ENCODE peak calls at places on chromosomes 2 and 18, in eight cellular contexts. W is GM23338, L is fibroblast of pulmonary artery, N is Calu3, J is AG04449, X is cardiac muscle cell, D is heart left ventricle, E is lower leg skin. H is an unnamed sample.

GRCh38 chr2:238315031-238315595 is 5.2 kb upstream of the TRAF3IP1 start:
- DNase-seq in W (no peak), L (no peak), N (no peak), J (no peak), X (no peak), D (no peak), E (peak; percentile 71), H (no peak)

GRCh38 chr2:9965119-9965822 is 13.8 kb downstream of the GRHL1 start:
- DNase-seq in W (no peak), L (no peak), N (no peak), J (no peak), X (no peak), D (no peak), E (no peak), H (no peak)

GRCh38 chr2:193276988-193277387 is 1082.3 kb upstream of the TMEFF2 start:
- DNase-seq in W (no peak), L (no peak), N (no peak), J (no peak), X (no peak), D (no peak), E (no peak), H (no peak)

GRCh38 chr2:168030862-168031624 is 216.4 kb downstream of the STK39 start:
- DNase-seq in W (no peak), L (peak; percentile 47), N (no peak), J (peak; percentile 69), X (no peak), D (no peak), E (no peak), H (peak; percentile 18)

GRCh38 chr2:47087051-47087450 is 68.1 kb downstream of the STPG4 start:
- DNase-seq in W (no peak), L (no peak), N (no peak), J (no peak), X (no peak), D (no peak), E (no peak), H (no peak)

GRCh38 chr18:66646622-66647021 is 42.7 kb upstream of the CDH19 start:
- DNase-seq in W (no peak), L (peak; percentile 26), N (no peak), J (no peak), X (no peak), D (no peak), E (no peak), H (no peak)

GRCh38 chr2:43592443-43592842 is 3.4 kb downstream of the THADA start:
- DNase-seq in W (no peak), L (peak; percentile 21), N (no peak), J (peak; percentile 46), X (no peak), D (no peak), E (no peak), H (no peak)

GRCh38 chr2:216211141-216211540 is 102.0 kb downstream of the XRCC5 start:
- DNase-seq in W (no peak), L (no peak), N (no peak), J (no peak), X (no peak), D (no peak), E (no peak), H (no peak)

GRCh38 chr2:240818293-240818542 is 1.8 kb downstream of the KIF1A start:
- DNase-seq in W (no peak), L (no peak), N (no peak), J (no peak), X (no peak), D (no peak), E (peak; percentile 71), H (no peak)

GRCh38 chr2:235847576-235847975 is 320.6 kb downstream of the GBX2 start:
- DNase-seq in W (no peak), L (no peak), N (no peak), J (no peak), X (no peak), D (no peak), E (no peak), H (no peak)

GRCh38 chr2:7011376-7012083 is 94.3 kb downstream of the RNF144A start:
- DNase-seq in W (no peak), L (peak; percentile 94), N (no peak), J (peak; percentile 75), X (no peak), D (no peak), E (no peak), H (peak; percentile 68)

GRCh38 chr2:120852200-120852815 is 116.6 kb downstream of the GLI2 start:
- DNase-seq in W (no peak), L (no peak), N (no peak), J (no peak), X (no peak), D (no peak), E (no peak), H (no peak)

GRCh38 chr2:231900975-231901374 is 25.2 kb downstream of the NPPC start:
- DNase-seq in W (peak; percentile 69), L (no peak), N (no peak), J (no peak), X (no peak), D (no peak), E (no peak), H (no peak)

GRCh38 chr2:176679306-176679705 is 410.1 kb downstream of the MTX2 start:
- DNase-seq in W (no peak), L (no peak), N (no peak), J (no peak), X (no peak), D (no peak), E (no peak), H (no peak)
- TF ChIP-seq CTCF in W (no peak), L (no peak), N (no peak), J (no peak), X (no peak), D (no peak), E (no peak), H (no peak)

DNA sequence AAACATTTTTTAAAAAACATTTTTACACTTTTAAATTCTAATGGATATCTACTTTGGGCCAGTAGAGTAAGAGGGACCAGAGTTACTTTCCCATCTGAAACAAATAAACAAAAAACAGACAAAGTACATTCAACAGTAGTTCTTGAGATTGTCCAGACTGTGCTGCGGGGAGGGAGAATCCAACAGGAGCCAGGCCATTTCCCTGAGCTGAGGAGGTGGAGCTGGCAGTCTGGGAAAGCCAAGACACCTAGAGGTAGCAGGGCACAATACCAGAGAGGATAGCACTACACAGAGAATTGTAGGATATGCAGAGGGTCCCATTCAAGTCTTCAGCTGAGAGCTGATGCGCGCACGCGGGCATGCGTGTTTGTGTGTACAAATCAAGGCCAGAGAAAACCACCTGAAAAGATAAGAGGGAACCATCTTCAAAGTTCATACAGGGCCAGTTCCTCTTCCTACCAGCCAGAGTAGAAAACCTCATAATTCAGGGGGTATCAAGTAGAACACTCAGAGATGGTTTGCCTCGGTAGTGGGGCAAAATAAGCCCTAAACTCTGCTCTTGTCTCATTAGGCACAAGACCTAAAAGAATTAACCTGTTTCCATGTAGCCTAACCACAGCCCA is 44.0 kb downstream of the PTRHD1 start:
- DNase-seq in W (peak; percentile 59), L (no peak), N (no peak), J (no peak), X (peak; percentile 36), D (no peak), E (no peak), H (no peak)
- TF ChIP-seq CTCF in W (peak; percentile 18), L (no peak), N (no peak), J (no peak), X (no peak), D (no peak), E (no peak), H (no peak)

DNA sequence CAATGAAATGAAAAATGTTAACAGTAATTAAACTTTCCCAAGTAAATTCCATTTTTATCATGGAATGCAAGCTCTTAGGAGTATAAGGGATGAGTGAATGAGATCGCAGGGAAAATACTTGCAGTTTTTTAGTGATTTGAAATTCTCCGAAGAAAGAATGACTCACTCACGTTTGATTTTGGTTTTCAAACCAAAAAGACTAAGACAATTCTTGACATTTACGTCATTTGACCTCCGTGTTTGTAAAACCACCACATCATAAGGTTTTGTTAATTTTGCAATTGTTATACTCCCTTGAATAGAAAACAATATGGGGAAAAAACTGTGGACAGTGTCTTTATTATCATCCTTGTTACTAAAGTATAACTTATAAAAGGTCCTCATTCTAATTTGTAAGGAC is 29.4 kb downstream of the COL4A4 start:
- DNase-seq in W (no peak), L (peak; percentile 49), N (no peak), J (no peak), X (no peak), D (no peak), E (no peak), H (no peak)
- TF ChIP-seq CTCF in W (no peak), L (no peak), N (no peak), J (no peak), X (no peak), D (no peak), E (no peak), H (no peak)

DNA sequence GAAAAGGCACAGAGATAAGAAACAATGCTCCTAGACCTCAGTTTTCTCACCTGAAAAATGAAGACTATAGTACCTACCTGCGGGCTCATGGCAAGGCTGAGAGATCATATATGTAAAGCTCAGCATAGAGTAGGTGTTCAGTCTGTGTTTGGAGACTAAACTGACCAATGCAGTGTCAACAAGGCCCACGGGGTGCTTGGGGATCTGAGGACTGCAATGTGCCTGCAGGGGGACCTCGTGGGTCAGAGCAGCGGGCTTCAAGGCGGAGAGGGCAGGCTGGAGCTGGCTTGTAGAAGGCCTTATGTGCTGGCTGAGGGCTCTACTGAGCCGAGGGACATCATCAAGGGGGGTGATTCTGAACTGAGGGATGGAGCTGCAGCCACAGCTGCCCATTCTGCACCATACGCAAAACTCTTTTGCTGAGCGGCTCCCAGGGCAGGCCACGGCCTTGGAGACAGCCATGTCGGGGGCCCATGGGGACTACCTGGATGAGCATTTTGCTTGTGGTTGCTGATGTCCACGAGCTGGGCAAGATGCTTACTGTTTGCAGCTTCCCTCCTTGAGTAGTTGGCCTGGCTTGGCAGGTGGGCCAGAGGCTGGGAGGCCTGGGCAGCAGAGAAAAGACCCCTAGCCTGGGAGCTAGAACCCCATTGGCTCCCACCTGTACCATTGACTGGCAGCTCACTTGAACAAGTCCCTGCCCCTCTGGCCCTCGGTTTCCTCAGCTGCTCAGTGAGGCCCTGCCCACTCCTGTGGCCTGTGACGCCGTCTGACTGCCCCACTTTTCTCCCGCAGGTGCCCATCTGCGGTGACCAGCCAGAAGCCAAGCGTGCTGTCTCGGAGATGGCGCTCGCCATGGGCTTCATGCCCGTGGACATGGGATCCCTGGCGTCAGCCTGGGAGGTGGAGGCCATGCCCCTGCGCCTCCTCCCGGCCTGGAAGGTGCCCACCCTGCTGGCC is 23.5 kb downstream of the STEAP3 start:
- DNase-seq in W (no peak), L (no peak), N (no peak), J (no peak), X (no peak), D (no peak), E (peak; percentile 79), H (no peak)
- TF ChIP-seq CTCF in W (no peak), L (no peak), N (no peak), J (no peak), X (no peak), D (no peak), E (no peak), H (no peak)

H was measured in AG09319.